ENCODE peak calls at places on chromosomes 5 and 9, in seven cellular contexts. N is mesenchymal stem cell, H is K562, E is neural progenitor cell, P is mesendoderm, L is hepatocyte, F is A549. M is an unnamed sample.

GRCh38 chr9:121707477-121708424 is 56.3 kb downstream of the DAB2IP start:
- DNase-seq in L (no peak), F (no peak), H (no peak), N (peak; percentile 24), P (no peak), E (no peak), M (no peak)

GRCh38 chr9:126591083-126591482 is 22.6 kb upstream of the LMX1B start:
- DNase-seq in P (peak; percentile 61), H (peak; percentile 54), N (peak; percentile 16), L (no peak), E (no peak), F (peak; percentile 58), M (no peak)

GRCh38 chr9:3277200-3277599 is 248.6 kb downstream of the RFX3 start:
- DNase-seq in P (no peak), H (no peak), N (no peak), F (no peak), E (no peak), L (no peak), M (no peak)

GRCh38 chr9:132977626-132978450 is 656 bp upstream of the GFI1B start:
- DNase-seq in L (peak; percentile 78), P (peak; percentile 87), H (peak; percentile 81), N (peak; percentile 60), F (peak; percentile 83), E (peak; percentile 79), M (peak; percentile 88)

GRCh38 chr9:121739971-121740370 is 88.5 kb downstream of the DAB2IP start:
- DNase-seq in L (no peak), P (no peak), F (no peak), N (no peak), H (no peak), E (no peak), M (no peak)

GRCh38 chr9:105063665-105064247 is 135.8 kb upstream of the ABCA1 start:
- DNase-seq in F (no peak), N (peak; percentile 98), E (no peak), H (no peak), P (no peak), L (peak; percentile 67), M (no peak)

GRCh38 chr5:5665225-5666075 is 243.0 kb downstream of the ICE1 start:
- DNase-seq in F (no peak), E (no peak), L (no peak), P (no peak), H (peak; percentile 27), N (no peak), M (no peak)

GRCh38 chr9:75909776-75910175 is 19.3 kb downstream of the PCSK5 start:
- DNase-seq in L (no peak), N (no peak), P (no peak), E (no peak), F (no peak), H (no peak), M (no peak)

GRCh38 chr5:114311943-114312342 is 49.9 kb upstream of the KCNN2 start:
- DNase-seq in H (no peak), E (peak; percentile 83), L (no peak), N (no peak), P (peak; percentile 70), F (no peak), M (peak; percentile 67)

DNA sequence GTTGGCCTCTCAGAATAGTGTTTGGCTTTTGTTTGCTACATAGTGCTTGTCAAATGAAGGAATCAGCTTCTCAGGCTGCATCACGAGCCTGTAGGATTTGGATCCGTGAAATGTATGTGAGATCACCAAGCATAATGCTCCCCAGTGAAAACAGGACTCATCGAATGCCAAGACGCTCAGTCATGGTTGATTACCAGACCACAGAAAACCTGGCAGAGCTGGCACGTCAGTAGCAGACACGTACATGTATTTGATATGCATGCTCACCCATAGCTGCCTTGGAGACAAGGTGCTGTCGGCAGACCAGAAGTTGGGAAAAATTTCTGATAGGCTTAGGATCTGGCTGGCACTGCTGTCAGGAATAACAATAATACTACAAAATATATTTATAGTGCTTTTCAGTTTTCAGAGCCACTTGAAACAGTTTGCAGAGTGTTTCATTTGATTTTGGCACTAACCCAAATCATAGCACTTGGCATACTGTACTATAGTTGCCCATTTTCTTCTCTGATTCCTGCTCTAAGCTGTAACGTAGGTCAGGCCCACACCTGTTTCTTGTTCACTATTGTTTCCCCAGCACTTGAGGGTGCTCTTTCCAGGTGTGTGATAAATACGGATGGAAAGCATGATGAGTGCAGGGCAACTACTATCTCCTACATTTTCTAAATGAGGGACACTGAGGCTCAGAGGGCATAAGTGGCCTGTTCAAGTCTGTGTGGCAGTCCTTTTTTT is 226.1 kb downstream of the NR3C1 start:
- DNase-seq in P (no peak), N (no peak), F (peak; percentile 23), H (no peak), L (peak; percentile 38), E (no peak), M (no peak)
- H3K4me2 ChIP-seq in P (no peak overlapping the region), N (no peak overlapping the region), F (peak overlapping the region; percentile 31), H (no peak overlapping the region), L (no peak overlapping the region), E (no peak overlapping the region), M (no peak overlapping the region)

GRCh38 chr9:102461441-102461840 is 533.7 kb upstream of the CYLC2 start:
- DNase-seq in L (no peak), F (no peak), N (no peak), E (no peak), H (no peak), P (no peak), M (no peak)

GRCh38 chr9:102459828-102460227 is 535.3 kb upstream of the CYLC2 start:
- DNase-seq in F (no peak), N (no peak), L (no peak), P (no peak), E (no peak), H (no peak), M (no peak)

GRCh38 chr9:102456562-102456961 is 538.6 kb upstream of the CYLC2 start:
- DNase-seq in E (no peak), L (no peak), H (no peak), P (no peak), F (no peak), N (no peak), M (no peak)
- H3K4me2 ChIP-seq in E (no peak overlapping the region), L (no peak overlapping the region), H (no peak overlapping the region), P (no peak overlapping the region), F (no peak overlapping the region), N (no peak overlapping the region), M (no peak overlapping the region)

GRCh38 chr5:142550471-142550870 is 135.4 kb downstream of the FGF1 start:
- DNase-seq in F (no peak), L (no peak), H (no peak), N (no peak), P (no peak), E (no peak), M (no peak)
- H3K4me2 ChIP-seq in F (no peak overlapping the region), L (no peak overlapping the region), H (no peak overlapping the region), N (no peak overlapping the region), P (no peak overlapping the region), E (no peak overlapping the region), M (no peak overlapping the region)

GRCh38 chr9:96620832-96621269 is 1.2 kb upstream of the CDC14B start:
- DNase-seq in N (peak; percentile 43), E (peak; percentile 70), P (peak; percentile 87), F (no peak), L (peak; percentile 23), H (no peak), M (peak; percentile 79)
- H3K4me2 ChIP-seq in N (no peak overlapping the region), E (peak overlapping the region; percentile 79), P (peak overlapping the region; percentile 44), F (no peak overlapping the region), L (peak overlapping the region; percentile 66), H (no peak overlapping the region), M (peak overlapping the region; percentile 57)

GRCh38 chr9:136900988-136901515 is 14.7 kb downstream of the TRAF2 start:
- DNase-seq in P (no peak), F (no peak), H (no peak), E (no peak), N (no peak), L (no peak), M (no peak)
- H3K4me2 ChIP-seq in P (no peak overlapping the region), F (peak overlapping the region; percentile 81), H (no peak overlapping the region), E (no peak overlapping the region), N (no peak overlapping the region), L (no peak overlapping the region), M (no peak overlapping the region)

GRCh38 chr5:125555591-125555990 is 809.2 kb upstream of the ZNF608 start:
- DNase-seq in E (no peak), F (no peak), P (no peak), N (no peak), H (no peak), L (no peak), M (no peak)

GRCh38 chr5:125554355-125554754 is 807.9 kb upstream of the ZNF608 start:
- DNase-seq in F (no peak), E (peak; percentile 68), N (no peak), L (no peak), P (no peak), H (no peak), M (no peak)

GRCh38 chr5:125558466-125558865 is 812.0 kb upstream of the ZNF608 start:
- DNase-seq in F (no peak), P (no peak), H (no peak), N (peak; percentile 22), L (no peak), E (no peak), M (no peak)

GRCh38 chr5:125560476-125561225 is 814.2 kb upstream of the ZNF608 start:
- DNase-seq in E (no peak), H (no peak), N (peak; percentile 28), P (no peak), L (no peak), F (no peak), M (no peak)

GRCh38 chr5:125559296-125559695 is 812.9 kb upstream of the ZNF608 start:
- DNase-seq in F (peak; percentile 19), P (no peak), N (peak; percentile 96), E (no peak), H (no peak), L (peak; percentile 77), M (no peak)
- H3K4me2 ChIP-seq in F (peak overlapping the region; percentile 46), P (no peak overlapping the region), N (no peak overlapping the region), E (no peak overlapping the region), H (no peak overlapping the region), L (peak overlapping the region; percentile 14), M (no peak overlapping the region)